ENCODE peak calls at places on chromosomes 11 and 22, in six cellular contexts. U, G, K, J, M and O are unnamed samples.
A peak's percentile ranks its signal among the peaks of the same experiment; 100 is the strongest.

GRCh38 chr11:64146036-64146943 is 19.6 kb downstream of the MACROD1 start:
- DNase-seq in G (no peak), M (peak; percentile 54), J (peak; percentile 54), K (peak; percentile 45), U (peak; percentile 61), O (peak; percentile 72)

GRCh38 chr11:118434553-118435232 is 1.6 kb upstream of the KMT2A start:
- DNase-seq in G (peak; percentile 67), J (peak; percentile 42), U (peak; percentile 27), K (peak; percentile 29), M (peak; percentile 27), O (peak; percentile 84)

GRCh38 chr22:35997438-35997837 is 31.2 kb downstream of the RBFOX2 start:
- DNase-seq in K (no peak), G (no peak), J (no peak), M (no peak), U (no peak), O (no peak)

GRCh38 chr11:64879226-64879900 is 942 bp upstream of the EHD1 start:
- DNase-seq in J (no peak), M (no peak), G (no peak), K (no peak), U (peak; percentile 14), O (no peak)

GRCh38 chr22:38881464-38881871 is 9.5 kb upstream of the CBX6 start:
- DNase-seq in M (no peak), K (no peak), U (no peak), J (no peak), G (no peak), O (no peak)

GRCh38 chr11:19929147-19929546 is 216.5 kb downstream of the NAV2 start:
- DNase-seq in M (no peak), U (no peak), G (no peak), K (no peak), J (no peak), O (no peak)

GRCh38 chr11:8227156-8228152 is 36.2 kb downstream of the LMO1 start:
- DNase-seq in U (no peak), M (no peak), K (no peak), G (no peak), J (no peak), O (no peak)

GRCh38 chr11:26847459-26847858 is 125.6 kb upstream of the SLC5A12 start:
- DNase-seq in J (no peak), G (no peak), M (no peak), K (no peak), U (no peak), O (no peak)

GRCh38 chr11:129946256-129946655 is 50.9 kb upstream of the NFRKB start:
- DNase-seq in G (no peak), K (no peak), J (no peak), M (no peak), U (no peak), O (no peak)

GRCh38 chr22:23213031-23213555 is 32.8 kb downstream of the BCR start:
- DNase-seq in J (no peak), M (no peak), G (no peak), K (no peak), U (no peak), O (no peak)

GRCh38 chr11:44865866-44866272 is 84.8 kb downstream of the TP53I11 start:
- DNase-seq in U (no peak), J (no peak), G (no peak), M (no peak), K (no peak), O (no peak)

GRCh38 chr22:43213066-43213465 is 26.1 kb upstream of the TTLL12 start:
- DNase-seq in K (no peak), J (no peak), U (no peak), G (no peak), M (no peak), O (peak; percentile 77)

GRCh38 chr22:49380095-49380827 is 447.4 kb downstream of the BRD1 start:
- DNase-seq in G (no peak), K (no peak), J (no peak), U (no peak), M (no peak), O (no peak)

GRCh38 chr22:36585841-36586240 is 56.9 kb upstream of the EIF3D start:
- DNase-seq in K (no peak), J (no peak), U (no peak), M (no peak), G (no peak), O (no peak)

GRCh38 chr11:63489879-63490278 is 1.1 kb downstream of the PLAAT5 start:
- DNase-seq in G (no peak), K (no peak), U (no peak), M (no peak), J (no peak), O (no peak)

GRCh38 chr22:36562261-36562835 is 33.4 kb upstream of the EIF3D start:
- DNase-seq in U (no peak), K (no peak), J (no peak), G (no peak), M (no peak), O (no peak)

GRCh38 chr11:88414981-88415391 is 77.5 kb upstream of the CTSC start:
- DNase-seq in M (no peak), U (no peak), G (no peak), J (no peak), K (no peak), O (no peak)

GRCh38 chr22:41992496-41992895 is 6.1 kb upstream of the WBP2NL start:
- DNase-seq in K (no peak), J (no peak), G (no peak), M (no peak), U (no peak), O (no peak)

GRCh38 chr11:46808804-46809431 is 37.2 kb downstream of the CKAP5 start:
- DNase-seq in J (no peak), U (no peak), G (no peak), K (no peak), M (no peak), O (no peak)

GRCh38 chr11:74449369-74449931 is 17.9 kb downstream of the KCNE3 start:
- DNase-seq in U (peak; percentile 31), M (no peak), G (no peak), K (peak; percentile 17), J (peak; percentile 46), O (no peak)

GRCh38 chr11:69587454-69588081 is 53.4 kb upstream of the CCND1 start:
- DNase-seq in M (no peak), G (no peak), U (no peak), K (no peak), J (no peak), O (no peak)

GRCh38 chr11:16776716-16777115 is 38.3 kb downstream of the C11orf58 start:
- DNase-seq in J (no peak), U (no peak), K (no peak), M (no peak), G (no peak), O (peak; percentile 48)